ENCODE peak calls at places on chromosome 10, in seven cellular contexts. N is NCI-H69, H is T-helper 2 cell, U is hypothalamus, G is BE2C, F is astrocyte of the cerebellum, M is RWPE2. J is an unnamed sample.

GRCh38 chr10:95445223-95445836 is 115.8 kb downstream of the SORBS1 start:
- DNase-seq in N (no peak), H (no peak), U (peak; percentile 54), G (no peak), F (peak; percentile 56), M (no peak), J (peak; percentile 52)

GRCh38 chr10:88194041-88194887 is 330.8 kb downstream of the PTEN start:
- DNase-seq in N (peak; percentile 5), H (peak; percentile 6), U (no peak), G (no peak), F (no peak), M (no peak), J (no peak)

GRCh38 chr10:123272171-123272570 is 118.0 kb downstream of the BUB3 start:
- DNase-seq in N (no peak), H (no peak), U (no peak), G (no peak), F (no peak), M (no peak), J (peak; percentile 8)

GRCh38 chr10:125008689-125009579 is 67.0 kb downstream of the ZRANB1 start:
- DNase-seq in N (no peak), H (no peak), U (no peak), G (no peak), F (no peak), M (peak; percentile 45), J (no peak)

GRCh38 chr10:34254596-34254995 is 560.5 kb downstream of the PARD3 start:
- DNase-seq in N (peak; percentile 73), H (no peak), U (no peak), G (peak; percentile 48), F (peak; percentile 27), M (peak; percentile 78), J (peak; percentile 89)

GRCh38 chr10:12564173-12564572 is 214.8 kb downstream of the CAMK1D start:
- DNase-seq in N (no peak), H (no peak), U (no peak), G (no peak), F (no peak), M (no peak), J (no peak)

GRCh38 chr10:5583525-5584175 is 58.9 kb downstream of the CALML3 start:
- DNase-seq in N (peak; percentile 92), H (no peak), U (peak; percentile 46), G (peak; percentile 42), F (peak; percentile 72), M (no peak), J (no peak)

GRCh38 chr10:133462512-133463305 is 9.0 kb downstream of the SCART1 start:
- DNase-seq in N (no peak), H (no peak), U (no peak), G (no peak), F (no peak), M (no peak), J (no peak)

GRCh38 chr10:112115781-112116385 is 67.7 kb downstream of the GPAM start:
- DNase-seq in N (peak; percentile 32), H (peak; percentile 12), U (no peak), G (peak; percentile 63), F (no peak), M (no peak), J (peak; percentile 33)

GRCh38 chr10:23439920-23440875 is 1.3 kb downstream of the OTUD1 start:
- DNase-seq in N (no peak), H (peak; percentile 10), U (peak; percentile 42), G (no peak), F (no peak), M (no peak), J (peak; percentile 14)

GRCh38 chr10:61992059-61992460 is 90.6 kb downstream of the ARID5B start:
- DNase-seq in N (peak; percentile 4), H (no peak), U (no peak), G (no peak), F (no peak), M (no peak), J (no peak)

GRCh38 chr10:17038627-17039026 is 91.0 kb downstream of the CUBN start:
- DNase-seq in N (no peak), H (no peak), U (no peak), G (no peak), F (no peak), M (no peak), J (no peak)

GRCh38 chr10:3482200-3482993 is 302.6 kb downstream of the KLF6 start:
- DNase-seq in N (peak; percentile 60), H (no peak), U (peak; percentile 8), G (no peak), F (peak; percentile 85), M (peak; percentile 67), J (peak; percentile 69)

GRCh38 chr10:35822316-35822715 is 180.2 kb upstream of the FZD8 start:
- DNase-seq in N (peak; percentile 90), H (no peak), U (peak; percentile 60), G (peak; percentile 77), F (peak; percentile 44), M (no peak), J (no peak)

GRCh38 chr10:56269181-56269580 is 91.9 kb downstream of the ZWINT start:
- DNase-seq in N (peak; percentile 2), H (no peak), U (no peak), G (no peak), F (no peak), M (no peak), J (no peak)

GRCh38 chr10:117719558-117719957 is 177.0 kb downstream of the EMX2 start:
- DNase-seq in N (peak; percentile 39), H (no peak), U (no peak), G (no peak), F (no peak), M (no peak), J (no peak)

GRCh38 chr10:130050721-130051120 is 59.9 kb downstream of the C10orf143 start:
- DNase-seq in N (no peak), H (no peak), U (no peak), G (no peak), F (no peak), M (peak; percentile 39), J (no peak)

GRCh38 chr10:104424719-104425118 is 71.1 kb downstream of the CFAP58 start:
- DNase-seq in N (peak; percentile 15), H (no peak), U (no peak), G (no peak), F (no peak), M (no peak), J (no peak)

GRCh38 chr10:101441539-101442455 is 87.8 kb downstream of the BTRC start:
- DNase-seq in N (peak; percentile 87), H (no peak), U (no peak), G (peak; percentile 55), F (peak; percentile 34), M (no peak), J (peak; percentile 62)

J was measured in A549.